ENCODE peak calls at places on chromosomes 11 and 22, in four cellular contexts. One of them, this sample, is unnamed.

GRCh38 chr11:46238078-46238966 is 39.1 kb upstream of the CREB3L1 start:
- DNase-seq in HCT116: no peak
- DNase-seq in HepG2: no peak
- DNase-seq in Panc1: no peak
- DNase-seq in this sample: peak

GRCh38 chr22:42856179-42856864 is 751 bp downstream of the ARFGAP3 start:
- DNase-seq in HCT116: no peak
- DNase-seq in HepG2: peak
- DNase-seq in Panc1: no peak
- DNase-seq in this sample: no peak

GRCh38 chr22:44286673-44287072 is 26.1 kb downstream of the SHISAL1 start:
- DNase-seq in HCT116: no peak
- DNase-seq in HepG2: no peak
- DNase-seq in Panc1: no peak
- DNase-seq in this sample: no peak

GRCh38 chr11:112511906-112512305 is 251.2 kb upstream of the PLET1 start:
- DNase-seq in HCT116: no peak
- DNase-seq in HepG2: no peak
- DNase-seq in Panc1: no peak
- DNase-seq in this sample: no peak

GRCh38 chr11:114296190-114296978 is at the start of gene NNMT:
- DNase-seq in HCT116: no peak
- DNase-seq in HepG2: no peak
- DNase-seq in Panc1: no peak
- DNase-seq in this sample: peak

GRCh38 chr22:48943567-48944432 is 883.9 kb downstream of the BRD1 start:
- DNase-seq in HCT116: no peak
- DNase-seq in HepG2: peak
- DNase-seq in Panc1: no peak
- DNase-seq in this sample: peak

GRCh38 chr22:36323855-36324331 is 63.9 kb downstream of the MYH9 start:
- DNase-seq in HCT116: no peak
- DNase-seq in HepG2: no peak
- DNase-seq in Panc1: no peak
- DNase-seq in this sample: no peak

GRCh38 chr11:69012092-69013008 is 696 bp downstream of the MRGPRF start:
- DNase-seq in HCT116: no peak
- DNase-seq in HepG2: no peak
- DNase-seq in Panc1: no peak
- DNase-seq in this sample: no peak

GRCh38 chr11:16773981-16774710 is 35.7 kb downstream of the C11orf58 start:
- DNase-seq in HCT116: no peak
- DNase-seq in HepG2: no peak
- DNase-seq in Panc1: no peak
- DNase-seq in this sample: no peak

GRCh38 chr22:31055322-31056159 is 25.6 kb upstream of the SMTN start:
- DNase-seq in HCT116: no peak
- DNase-seq in HepG2: peak
- DNase-seq in Panc1: peak
- DNase-seq in this sample: no peak

GRCh38 chr11:116930586-116930985 is 93.2 kb upstream of the APOA1 start:
- DNase-seq in HCT116: no peak
- DNase-seq in HepG2: no peak
- DNase-seq in Panc1: no peak
- DNase-seq in this sample: peak

GRCh38 chr22:37504964-37505363 is 14.3 kb downstream of the CARD10 start:
- DNase-seq in HCT116: no peak
- DNase-seq in HepG2: no peak
- DNase-seq in Panc1: no peak
- DNase-seq in this sample: no peak

DNA sequence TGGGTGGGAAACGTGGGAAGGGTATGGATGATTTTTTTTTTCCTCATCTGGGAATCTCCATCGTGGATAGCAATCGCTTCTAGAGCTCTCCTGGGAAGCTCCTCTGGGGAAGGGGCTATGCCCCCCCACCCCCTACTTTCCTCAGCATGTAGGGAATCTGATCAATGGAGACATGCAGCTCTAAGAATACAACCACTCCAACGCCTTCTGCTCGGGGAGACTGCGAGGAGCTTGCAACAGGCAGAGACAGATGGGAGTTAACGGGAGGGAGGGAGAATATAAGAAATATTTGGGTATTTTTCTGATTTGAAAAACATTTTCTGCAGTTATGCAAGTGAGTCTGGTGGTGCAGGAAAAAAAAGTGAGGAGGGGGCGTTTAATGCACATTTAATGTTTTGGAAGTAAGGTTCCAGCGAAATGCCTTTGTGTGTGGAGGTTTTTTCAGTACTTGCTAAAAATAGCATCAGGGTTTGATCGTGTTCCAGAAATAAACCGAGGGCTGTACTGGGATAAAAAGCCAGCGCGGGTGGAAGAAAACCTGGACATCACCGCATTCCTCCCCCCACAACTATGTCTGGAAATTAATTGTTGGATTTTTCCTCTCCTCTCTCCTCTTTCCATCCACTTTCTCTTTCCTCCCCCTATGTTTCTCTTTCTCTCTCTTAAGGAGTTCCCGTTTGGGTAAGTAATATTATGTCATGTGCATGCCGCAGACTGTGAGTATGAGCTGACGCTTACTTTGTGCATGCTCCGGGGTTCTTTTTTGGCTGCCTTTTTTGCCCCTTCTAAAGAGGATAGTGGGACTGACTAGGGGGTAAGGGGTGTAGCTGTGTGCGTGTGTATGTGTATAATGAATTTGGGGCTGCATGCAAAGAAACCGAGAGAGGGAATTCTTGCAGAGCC is 104.4 kb upstream of the HSD17B12 start:
- DNase-seq in HCT116: no peak
- DNase-seq in HepG2: no peak
- DNase-seq in Panc1: no peak
- DNase-seq in this sample: no peak
- TF ChIP-seq TCF7L2 in HCT116: no peak
- TF ChIP-seq TCF7L2 in HepG2: no peak
- TF ChIP-seq TCF7L2 in Panc1: no peak
- TF ChIP-seq TCF7L2 in this sample: no peak

GRCh38 chr11:131275580-131275979 is 94.8 kb upstream of the NTM start:
- DNase-seq in HCT116: no peak
- DNase-seq in HepG2: no peak
- DNase-seq in Panc1: no peak
- DNase-seq in this sample: no peak
- TF ChIP-seq TCF7L2 in HCT116: no peak
- TF ChIP-seq TCF7L2 in HepG2: no peak
- TF ChIP-seq TCF7L2 in Panc1: no peak
- TF ChIP-seq TCF7L2 in this sample: no peak

DNA sequence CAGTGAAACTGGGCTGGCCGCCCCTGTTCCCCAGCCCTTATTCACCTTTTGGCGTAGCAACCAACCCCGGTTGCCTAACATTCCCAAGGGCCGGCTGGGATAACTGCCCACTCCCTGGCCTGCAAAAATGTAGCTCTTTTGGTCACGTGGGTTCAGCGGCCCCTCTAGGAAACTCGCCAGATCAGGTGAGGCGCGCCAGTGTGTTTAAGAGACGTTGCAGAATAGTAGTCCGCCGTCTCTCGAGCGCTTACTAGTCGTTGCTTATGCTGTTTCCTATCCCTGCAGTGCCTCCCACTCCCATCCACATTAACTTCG is 592 bp downstream of the CEP57 start:
- DNase-seq in HCT116: peak
- DNase-seq in HepG2: peak
- DNase-seq in Panc1: no peak
- DNase-seq in this sample: peak
- TF ChIP-seq TCF7L2 in HCT116: no peak
- TF ChIP-seq TCF7L2 in HepG2: no peak
- TF ChIP-seq TCF7L2 in Panc1: no peak
- TF ChIP-seq TCF7L2 in this sample: no peak

GRCh38 chr11:104402812-104403521 is 239.0 kb upstream of the PDGFD start:
- DNase-seq in HCT116: no peak
- DNase-seq in HepG2: no peak
- DNase-seq in Panc1: no peak
- DNase-seq in this sample: no peak
- TF ChIP-seq TCF7L2 in HCT116: no peak
- TF ChIP-seq TCF7L2 in HepG2: no peak
- TF ChIP-seq TCF7L2 in Panc1: no peak
- TF ChIP-seq TCF7L2 in this sample: no peak

GRCh38 chr11:73318501-73319011 is 10.5 kb downstream of the ARHGEF17 start:
- DNase-seq in HCT116: no peak
- DNase-seq in HepG2: no peak
- DNase-seq in Panc1: no peak
- DNase-seq in this sample: no peak

GRCh38 chr11:73322111-73322985 is 14.3 kb downstream of the ARHGEF17 start:
- DNase-seq in HCT116: no peak
- DNase-seq in HepG2: no peak
- DNase-seq in Panc1: no peak
- DNase-seq in this sample: no peak

GRCh38 chr11:73322986-73323306 is 14.9 kb downstream of the ARHGEF17 start:
- DNase-seq in HCT116: no peak
- DNase-seq in HepG2: no peak
- DNase-seq in Panc1: no peak
- DNase-seq in this sample: no peak

GRCh38 chr11:73321342-73322110 is 13.4 kb downstream of the ARHGEF17 start:
- DNase-seq in HCT116: no peak
- DNase-seq in HepG2: no peak
- DNase-seq in Panc1: no peak
- DNase-seq in this sample: no peak

DNA sequence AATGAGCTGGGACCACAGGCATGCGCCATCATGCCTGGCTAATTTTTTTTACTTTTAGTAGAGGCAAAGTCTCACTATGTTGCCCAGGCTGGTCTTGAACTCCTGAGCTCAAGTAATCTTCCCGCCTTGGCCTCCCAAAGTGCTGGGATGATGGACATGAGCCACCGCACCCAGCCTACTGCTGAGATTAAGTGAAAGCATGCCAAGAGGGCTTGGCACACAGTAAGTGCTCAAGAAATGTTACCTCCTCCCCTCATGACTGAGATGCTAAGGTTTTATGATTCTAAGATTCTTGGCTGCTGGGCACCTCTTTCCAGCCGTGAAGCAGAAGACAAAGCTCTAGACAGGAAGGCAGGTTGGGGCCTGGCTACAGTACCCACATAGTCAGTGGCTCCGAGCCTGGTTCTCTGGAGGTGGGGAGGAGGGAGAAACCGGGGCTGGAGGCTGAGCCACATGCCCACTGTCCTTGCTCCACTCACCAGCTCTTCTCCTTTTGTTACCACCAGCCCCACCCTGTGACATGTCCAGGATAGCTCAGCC is 12.8 kb downstream of the ARHGEF17 start:
- DNase-seq in HCT116: no peak
- DNase-seq in HepG2: no peak
- DNase-seq in Panc1: no peak
- DNase-seq in this sample: no peak
- TF ChIP-seq TCF7L2 in HCT116: no peak
- TF ChIP-seq TCF7L2 in HepG2: no peak
- TF ChIP-seq TCF7L2 in Panc1: no peak
- TF ChIP-seq TCF7L2 in this sample: no peak

GRCh38 chr11:80144932-80145612 is 704.2 kb upstream of the TENM4 start:
- DNase-seq in HCT116: no peak
- DNase-seq in HepG2: no peak
- DNase-seq in Panc1: no peak
- DNase-seq in this sample: no peak
- TF ChIP-seq TCF7L2 in HCT116: no peak
- TF ChIP-seq TCF7L2 in HepG2: no peak
- TF ChIP-seq TCF7L2 in Panc1: no peak
- TF ChIP-seq TCF7L2 in this sample: no peak

DNA sequence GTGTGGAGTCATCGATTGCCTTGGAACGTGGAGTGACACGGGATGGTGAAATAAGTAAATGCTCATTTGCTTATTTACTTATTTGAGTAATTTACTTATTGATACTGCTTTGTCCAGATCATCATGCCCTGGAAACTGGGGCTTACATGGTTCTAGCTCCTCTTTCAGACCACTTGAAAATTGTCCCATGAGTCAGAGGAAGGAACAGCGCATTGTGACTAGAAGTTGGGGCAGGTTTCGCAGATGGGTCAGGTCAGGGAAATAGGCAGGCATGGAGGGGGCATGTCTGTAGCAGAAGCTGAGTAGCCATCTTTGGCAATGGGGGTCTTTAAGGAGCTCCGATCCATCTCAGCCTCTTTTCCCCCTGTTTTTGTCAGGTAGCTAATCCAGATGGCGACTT is 104.2 kb upstream of the SORL1-AS1 start:
- DNase-seq in HCT116: no peak
- DNase-seq in HepG2: no peak
- DNase-seq in Panc1: no peak
- DNase-seq in this sample: no peak
- TF ChIP-seq TCF7L2 in HCT116: no peak
- TF ChIP-seq TCF7L2 in HepG2: no peak
- TF ChIP-seq TCF7L2 in Panc1: no peak
- TF ChIP-seq TCF7L2 in this sample: no peak

GRCh38 chr11:122362381-122362780 is 246.4 kb upstream of the BLID start:
- DNase-seq in HCT116: no peak
- DNase-seq in HepG2: no peak
- DNase-seq in Panc1: no peak
- DNase-seq in this sample: no peak

GRCh38 chr11:122368796-122369195 is 252.8 kb upstream of the BLID start:
- DNase-seq in HCT116: no peak
- DNase-seq in HepG2: no peak
- DNase-seq in Panc1: no peak
- DNase-seq in this sample: no peak

GRCh38 chr11:122365545-122366380 is 249.7 kb upstream of the BLID start:
- DNase-seq in HCT116: no peak
- DNase-seq in HepG2: no peak
- DNase-seq in Panc1: no peak
- DNase-seq in this sample: no peak

GRCh38 chr11:122363306-122363705 is 247.3 kb upstream of the BLID start:
- DNase-seq in HCT116: no peak
- DNase-seq in HepG2: no peak
- DNase-seq in Panc1: no peak
- DNase-seq in this sample: no peak

DNA sequence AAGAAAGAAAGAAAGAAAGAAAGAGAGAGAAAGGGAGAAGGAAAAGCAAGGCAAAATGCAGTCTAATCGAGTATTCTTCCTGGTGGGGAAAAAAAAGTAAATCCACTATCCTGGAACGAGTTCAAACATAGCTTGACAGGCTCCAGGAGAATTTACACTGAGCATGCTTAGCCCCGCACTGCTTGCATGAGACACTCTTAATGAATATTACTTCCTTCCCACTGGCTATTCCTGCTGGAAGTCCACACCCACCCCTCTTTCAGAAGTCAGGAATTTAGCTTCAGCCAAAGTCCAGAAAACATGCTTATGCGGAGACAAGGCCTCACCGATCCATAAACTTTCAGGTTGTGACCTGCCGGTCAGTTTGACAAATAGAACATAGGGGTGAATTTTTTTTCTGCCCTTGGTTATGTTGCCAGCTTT is 251.8 kb upstream of the BLID start:
- DNase-seq in HCT116: no peak
- DNase-seq in HepG2: peak
- DNase-seq in Panc1: no peak
- DNase-seq in this sample: no peak
- TF ChIP-seq TCF7L2 in HCT116: no peak
- TF ChIP-seq TCF7L2 in HepG2: no peak
- TF ChIP-seq TCF7L2 in Panc1: no peak
- TF ChIP-seq TCF7L2 in this sample: no peak